ENCODE peak calls at places on chromosomes 7 and 10, in six cellular contexts. H is K562, N is GM12878, S is GM12891, B is H1, J is SK-N-SH. W is an unnamed sample.

GRCh38 chr10:132700168-132701098 is 85.5 kb downstream of the NKX6-2 start:
- DNase-seq in S (no peak), J (no peak), B (no peak), H (no peak), N (no peak), W (no peak)

GRCh38 chr7:102395958-102396709 is at the start of gene PRKRIP1:
- DNase-seq in B (peak), J (peak), N (peak), H (peak), S (peak), W (peak)

GRCh38 chr7:25795824-25796235 is 356.2 kb upstream of the NFE2L3 start:
- DNase-seq in N (no peak), B (no peak), S (no peak), J (no peak), H (no peak), W (no peak)

GRCh38 chr7:73977626-73978618 is 50.1 kb upstream of the ELN start:
- DNase-seq in S (no peak), B (no peak), J (peak), H (no peak), N (no peak), W (no peak)

GRCh38 chr10:102509387-102509786 is 5.6 kb downstream of the SUFU start:
- DNase-seq in N (no peak), H (no peak), B (no peak), S (no peak), J (no peak), W (no peak)

GRCh38 chr10:61844116-61844515 is 57.4 kb upstream of the ARID5B start:
- DNase-seq in B (no peak), S (no peak), N (no peak), H (peak), J (no peak), W (no peak)

GRCh38 chr10:80497187-80498038 is 40.3 kb upstream of the SH2D4B start:
- DNase-seq in N (no peak), S (no peak), B (no peak), J (no peak), H (peak), W (no peak)

GRCh38 chr10:23994459-23995046 is 214.4 kb upstream of the KIAA1217 start:
- DNase-seq in B (peak), N (peak), H (peak), J (peak), S (peak), W (peak)

DNA sequence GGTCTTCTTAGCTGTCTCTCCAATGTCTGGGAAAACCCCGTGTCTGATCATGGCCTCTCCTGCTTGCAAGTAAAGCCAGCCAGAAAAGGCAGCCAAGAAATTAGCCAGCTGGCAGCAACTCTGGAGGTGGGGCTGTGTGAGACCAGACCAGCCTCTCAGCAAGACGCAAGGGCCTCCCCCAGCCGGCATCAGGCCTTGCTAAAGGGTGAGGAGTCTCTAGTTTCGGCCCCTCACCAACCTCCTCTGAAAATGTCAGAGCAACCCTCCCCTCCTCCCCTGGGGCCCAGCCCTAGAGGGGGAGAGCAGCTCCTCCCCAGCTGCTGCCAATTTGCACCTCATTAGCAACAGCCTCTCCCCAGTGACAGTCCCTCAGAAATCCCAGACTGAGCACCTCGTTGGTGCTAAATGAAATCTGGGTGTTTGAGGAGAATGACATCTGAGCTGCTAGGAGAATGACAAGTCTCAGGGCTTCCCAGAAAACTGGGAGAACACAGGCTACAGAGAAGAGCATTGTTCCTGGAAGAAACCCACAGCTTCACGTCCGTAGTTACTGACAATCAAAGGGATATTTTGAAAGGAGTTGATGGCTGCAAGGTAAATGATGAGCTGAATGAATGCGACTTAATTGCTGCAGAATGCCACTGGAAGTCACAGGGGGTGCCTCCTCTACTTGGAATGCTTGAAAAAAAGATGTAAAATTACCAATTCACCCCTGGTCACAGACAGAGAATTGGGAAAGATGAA is 25.9 kb downstream of the DGKI start:
- DNase-seq in J (peak), S (no peak), H (no peak), B (peak), N (no peak), W (peak)
- TF ChIP-seq TAF1 in J (no peak), S (no peak), H (no peak), B (no peak), N (no peak), W (no peak)

DNA sequence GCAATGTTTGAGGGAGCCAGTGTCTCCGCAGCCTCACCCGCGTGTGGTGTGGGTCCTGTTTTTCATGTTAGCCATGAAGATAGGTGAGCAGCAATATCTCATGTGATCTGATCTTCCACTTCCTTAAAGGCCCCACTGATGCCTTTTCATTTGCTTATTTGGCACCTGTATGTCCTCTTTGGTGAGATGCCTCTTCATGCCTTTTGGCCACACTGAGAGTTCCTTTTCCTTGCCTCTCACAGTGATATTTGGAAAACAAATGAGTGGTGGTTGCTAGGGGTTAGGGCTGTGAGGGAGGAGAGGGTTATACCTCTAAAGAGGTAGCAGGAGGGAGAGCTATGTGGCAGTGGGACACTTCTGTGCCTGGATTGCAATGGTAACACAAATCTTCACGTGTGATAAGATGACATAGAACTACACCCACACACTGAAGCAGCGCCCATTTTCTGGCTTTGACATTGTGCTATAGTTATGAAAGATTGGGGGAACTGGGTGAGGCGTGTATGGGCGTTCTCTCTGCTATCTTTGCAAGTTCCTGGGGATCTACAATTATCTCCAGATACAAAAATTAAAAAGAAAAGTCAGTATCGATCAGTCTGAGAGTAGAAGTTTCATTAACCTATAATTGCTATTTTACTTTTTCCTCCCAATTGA is 90.5 kb upstream of the TNS3 start:
- DNase-seq in H (no peak), J (no peak), S (no peak), N (no peak), B (no peak), W (no peak)
- TF ChIP-seq TAF1 in H (no peak), J (no peak), S (no peak), N (no peak), B (no peak), W (no peak)

GRCh38 chr7:55370001-55370400 is 4.9 kb downstream of the LANCL2 start:
- DNase-seq in N (no peak), B (no peak), J (no peak), H (no peak), S (no peak), W (no peak)

GRCh38 chr7:55369427-55369826 is 4.3 kb downstream of the LANCL2 start:
- DNase-seq in B (no peak), H (no peak), S (no peak), J (no peak), N (no peak), W (no peak)

GRCh38 chr7:55377162-55377810 is 12.1 kb downstream of the LANCL2 start:
- DNase-seq in N (no peak), B (no peak), S (no peak), H (no peak), J (no peak), W (no peak)

GRCh38 chr7:55374213-55374612 is 9.1 kb downstream of the LANCL2 start:
- DNase-seq in S (no peak), B (no peak), J (no peak), H (no peak), N (no peak), W (no peak)

DNA sequence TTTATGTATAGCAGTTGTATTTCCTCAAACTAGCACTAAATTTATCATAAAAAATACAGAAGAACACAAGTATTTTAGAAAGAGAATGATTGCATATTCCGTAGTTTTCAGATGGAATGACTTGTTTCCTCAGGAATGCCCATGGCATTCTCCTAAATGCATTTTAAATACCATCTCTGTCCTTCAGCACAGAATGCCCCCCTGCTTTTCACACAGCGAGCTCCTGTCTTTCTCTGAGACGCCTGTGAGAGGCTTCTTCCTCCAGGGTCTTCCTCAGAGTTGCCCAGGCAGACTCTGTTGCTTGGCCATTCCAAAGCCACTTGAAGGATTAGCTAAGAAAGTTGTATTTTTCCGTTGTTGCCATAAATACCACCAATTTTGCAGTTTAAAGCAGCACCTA is 10.1 kb downstream of the LANCL2 start:
- DNase-seq in N (no peak), S (no peak), H (no peak), J (no peak), B (no peak), W (no peak)
- TF ChIP-seq TAF1 in N (no peak), S (no peak), H (no peak), J (no peak), B (no peak), W (no peak)

DNA sequence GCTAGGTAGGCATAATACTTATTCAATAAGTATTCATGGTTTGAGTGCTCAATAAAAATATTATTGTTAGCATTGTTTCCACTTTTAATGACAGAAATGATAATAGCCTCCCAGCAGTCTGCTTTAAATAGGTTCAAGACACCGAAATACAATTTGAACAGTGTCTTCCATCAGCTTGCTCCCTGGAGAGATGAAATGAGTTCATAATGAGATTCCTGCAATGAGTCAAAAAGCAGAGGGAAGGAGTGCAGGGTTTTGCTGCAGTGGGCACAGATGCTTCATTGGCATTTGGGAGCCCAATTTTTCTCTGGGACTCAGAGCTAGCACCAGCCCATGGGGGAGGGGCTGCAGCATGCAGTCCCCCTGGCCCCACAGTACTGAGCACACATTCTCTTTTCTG is 32.6 kb upstream of the CHCHD3 start:
- DNase-seq in S (no peak), H (no peak), N (no peak), B (no peak), J (no peak), W (no peak)
- TF ChIP-seq TAF1 in S (no peak), H (no peak), N (no peak), B (no peak), J (no peak), W (no peak)

DNA sequence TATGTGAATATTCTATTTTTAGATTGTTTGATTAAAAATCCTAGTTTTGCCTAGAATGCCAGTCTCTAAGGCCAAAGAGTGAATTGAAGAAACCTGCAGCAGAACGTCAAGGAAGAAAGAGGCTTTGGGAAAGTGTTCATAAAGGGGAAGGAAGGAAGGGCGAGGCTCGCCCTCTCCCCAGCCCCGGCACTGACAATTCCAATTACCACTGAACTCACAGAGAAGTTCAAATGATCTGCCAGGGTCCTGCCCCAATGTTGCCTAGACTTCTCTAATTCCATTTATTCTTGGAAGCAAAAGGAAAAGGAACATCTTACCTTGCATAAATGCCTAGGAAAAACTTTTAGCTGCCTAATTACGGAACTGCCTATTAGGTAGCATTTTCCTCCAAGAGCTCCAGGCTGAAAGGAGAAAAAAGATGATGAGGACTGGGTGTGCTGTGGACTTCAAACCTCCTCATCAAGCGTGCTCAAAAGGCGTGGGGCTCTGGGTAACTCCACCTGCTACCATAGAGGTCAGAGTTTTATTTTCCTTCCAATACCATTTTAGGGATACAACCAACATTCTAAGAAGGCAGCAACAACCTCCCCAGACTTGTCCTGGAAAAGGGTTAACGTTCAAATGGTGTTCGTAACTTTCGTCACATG is 134.5 kb downstream of the PKD1L1 start:
- DNase-seq in J (no peak), H (no peak), B (no peak), N (no peak), S (no peak), W (no peak)
- TF ChIP-seq TAF1 in J (no peak), H (no peak), B (no peak), N (no peak), S (no peak), W (no peak)

GRCh38 chr7:27920281-27920946 is 180.5 kb downstream of the TAX1BP1 start:
- DNase-seq in J (no peak), H (no peak), N (no peak), S (no peak), B (no peak), W (no peak)

GRCh38 chr7:27922907-27923306 is 182.9 kb downstream of the TAX1BP1 start:
- DNase-seq in H (no peak), S (no peak), J (no peak), N (peak), B (no peak), W (no peak)

GRCh38 chr7:27923308-27923980 is 183.5 kb downstream of the TAX1BP1 start:
- DNase-seq in B (no peak), H (no peak), J (no peak), N (no peak), S (no peak), W (no peak)

GRCh38 chr7:27918503-27918902 is 178.5 kb downstream of the TAX1BP1 start:
- DNase-seq in H (no peak), N (no peak), B (no peak), J (no peak), S (no peak), W (no peak)

DNA sequence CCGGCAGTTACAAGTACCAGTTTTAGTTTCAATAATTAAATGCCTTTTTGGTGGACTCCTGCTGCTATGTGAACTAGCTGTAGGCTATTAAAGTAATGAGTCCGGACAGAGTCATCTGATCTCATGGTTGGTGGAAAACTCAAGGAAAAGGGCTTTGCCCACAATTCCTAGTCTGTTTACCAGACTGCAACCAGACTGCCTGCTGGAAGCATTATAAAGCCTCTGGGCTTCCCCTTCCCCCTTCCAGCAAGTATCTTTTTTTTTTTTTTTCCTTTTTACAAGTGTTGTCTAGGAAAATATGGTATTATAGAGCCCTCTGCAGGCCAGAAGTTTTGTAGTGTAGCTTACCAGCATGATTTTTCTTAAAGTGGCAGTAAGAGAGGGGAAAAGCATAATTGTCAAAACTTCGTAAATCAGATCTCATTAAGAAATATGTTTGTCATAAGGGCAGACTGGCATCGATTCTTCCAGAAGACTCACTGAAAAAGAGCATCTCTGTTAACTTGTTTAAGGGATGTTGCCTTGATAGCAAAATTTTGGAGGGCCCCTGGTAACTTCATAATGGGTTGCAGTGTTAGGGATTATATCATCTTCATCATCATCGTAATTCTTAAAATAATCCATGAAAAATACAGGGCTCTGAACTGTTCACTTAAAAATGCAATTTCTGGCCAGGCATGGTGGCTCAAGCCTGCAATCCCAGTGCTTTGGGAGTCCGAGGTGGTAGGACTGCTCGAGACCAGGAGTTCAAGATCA is 181.3 kb downstream of the TAX1BP1 start:
- DNase-seq in N (peak), J (peak), H (peak), B (no peak), S (peak), W (no peak)
- TF ChIP-seq TAF1 in N (no peak), J (no peak), H (no peak), B (no peak), S (no peak), W (no peak)

DNA sequence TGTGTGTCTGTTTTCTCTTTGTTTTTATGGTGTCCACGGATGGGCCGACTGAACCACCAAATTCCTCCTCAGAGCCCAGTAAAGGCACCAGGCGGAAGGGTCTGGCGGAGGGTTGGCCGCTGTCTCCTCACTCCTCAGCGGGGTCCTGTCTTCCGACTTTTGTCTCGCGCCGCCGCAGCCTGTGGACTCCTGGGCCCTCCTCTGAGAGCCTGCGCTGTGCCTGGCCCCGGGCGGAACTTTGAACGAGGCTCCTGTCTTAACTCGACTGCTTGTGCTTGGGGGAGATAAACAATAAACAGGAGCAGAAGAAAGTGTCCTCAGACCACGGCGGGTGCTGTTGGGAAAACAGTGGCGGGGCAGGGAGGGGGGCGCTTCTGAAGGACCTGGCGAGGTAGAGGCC is 2.2 kb upstream of the FAM20C start:
- DNase-seq in N (no peak), H (no peak), J (no peak), S (no peak), B (no peak), W (no peak)
- TF ChIP-seq TAF1 in N (no peak), H (no peak), J (no peak), S (no peak), B (no peak), W (no peak)

DNA sequence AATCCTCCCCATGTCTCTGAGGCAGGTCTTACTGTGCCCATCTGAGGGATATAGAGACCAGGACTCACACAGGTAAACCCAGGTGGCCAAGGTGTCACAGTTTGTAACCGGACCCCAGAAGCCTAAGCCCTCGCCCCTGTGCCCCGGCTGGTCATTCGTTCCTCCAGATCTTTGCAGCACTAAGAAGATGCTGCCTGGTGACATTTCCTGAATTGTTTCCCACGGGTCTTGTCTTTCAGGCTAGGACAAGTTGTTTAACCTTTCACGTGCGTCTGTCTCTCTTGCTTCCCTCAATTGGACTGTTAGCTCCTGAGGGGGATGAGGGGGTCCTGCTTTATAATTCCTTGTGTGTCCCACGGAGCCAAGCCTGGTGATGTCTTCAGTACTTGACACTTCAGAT is 158.0 kb downstream of the KCNMA1 start:
- DNase-seq in B (no peak), J (no peak), S (no peak), N (no peak), H (no peak), W (no peak)
- TF ChIP-seq TAF1 in B (no peak), J (no peak), S (no peak), N (no peak), H (no peak), W (no peak)

GRCh38 chr7:24728503-24729364 is 28.5 kb downstream of the GSDME start:
- DNase-seq in J (no peak), N (no peak), S (no peak), B (no peak), H (no peak), W (no peak)

GRCh38 chr7:24728121-24728500 is 29.2 kb downstream of the GSDME start:
- DNase-seq in S (no peak), H (no peak), B (no peak), J (no peak), N (no peak), W (no peak)

GRCh38 chr7:24729365-24730017 is 27.8 kb downstream of the GSDME start:
- DNase-seq in B (no peak), J (no peak), H (no peak), N (no peak), S (no peak), W (no peak)

GRCh38 chr7:24725554-24726260 is 31.6 kb downstream of the GSDME start:
- DNase-seq in B (peak), S (no peak), N (no peak), J (no peak), H (no peak), W (no peak)

GRCh38 chr7:24727165-24728120 is 29.8 kb downstream of the GSDME start:
- DNase-seq in H (no peak), S (no peak), B (no peak), N (no peak), J (no peak), W (peak)
- TF ChIP-seq TAF1 in H (no peak), S (no peak), B (no peak), N (no peak), J (no peak), W (no peak)

GRCh38 chr7:277228-277627 is 12.7 kb upstream of the FOXL3 start:
- DNase-seq in S (no peak), B (no peak), H (no peak), N (no peak), J (no peak), W (no peak)
- TF ChIP-seq TAF1 in S (no peak), B (no peak), H (no peak), N (no peak), J (no peak), W (no peak)

W was measured in GM12892.